ENCODE peak calls at places on chromosomes 2 and 18, in six cellular contexts. U is spleen, T is ascending aorta, L is astrocyte, R is hepatocyte, E is MM.1S. W is an unnamed sample. For H3K4me1 and H3K27me3, the result is how much of the 10 kb centered on the place peaks cover.

GRCh38 chr2:134819334-134819733 is 19.1 kb upstream of the ACMSD start:
- DNase-seq in U (no peak), T (no peak), L (peak), R (no peak), E (no peak), W (no peak)

GRCh38 chr2:25168256-25169072 is at the start of gene POMC:
- DNase-seq in U (peak), T (no peak), L (peak), R (peak), E (no peak), W (no peak)

GRCh38 chr2:9110893-9111569 is 95.6 kb upstream of the ASAP2 start:
- DNase-seq in U (no peak), T (no peak), L (peak), R (no peak), E (no peak), W (no peak)

GRCh38 chr18:78632111-78632541 is 347.5 kb upstream of the SALL3 start:
- DNase-seq in U (no peak), T (no peak), L (peak), R (no peak), E (no peak), W (no peak)

GRCh38 chr18:23354625-23355024 is 98.5 kb upstream of the RIOK3 start:
- DNase-seq in U (no peak), T (no peak), L (peak), R (peak), E (no peak), W (no peak)

GRCh38 chr2:12533337-12533736 is 183.4 kb upstream of the TRIB2 start:
- DNase-seq in U (no peak), T (no peak), L (no peak), R (no peak), E (no peak), W (no peak)

GRCh38 chr2:54456526-54457325 is 599 bp downstream of the SPTBN1 start:
- DNase-seq in U (peak), T (no peak), L (peak), R (peak), E (peak), W (no peak)

GRCh38 chr2:72851333-72851732 is 25.5 kb upstream of the EXOC6B start:
- DNase-seq in U (no peak), T (no peak), L (no peak), R (no peak), E (no peak), W (no peak)

GRCh38 chr2:176136375-176137248 is 7.1 kb downstream of the HOXD8 start:
- DNase-seq in U (peak), T (peak), L (no peak), R (peak), E (no peak), W (no peak)

GRCh38 chr18:37270046-37270665 is 295.4 kb downstream of the CELF4 start:
- DNase-seq in U (no peak), T (no peak), L (peak), R (peak), E (peak), W (no peak)

GRCh38 chr2:109331864-109332848 is 203.2 kb downstream of the SH3RF3 start:
- DNase-seq in U (peak), T (peak), L (peak), R (peak), E (peak), W (peak)

GRCh38 chr2:120863661-120864320 is 128.1 kb downstream of the GLI2 start:
- DNase-seq in U (peak), T (no peak), L (peak), R (peak), E (no peak), W (no peak)

GRCh38 chr2:37881397-37881796 is 43.7 kb upstream of the RMDN2 start:
- DNase-seq in U (no peak), T (no peak), L (no peak), R (peak), E (no peak), W (no peak)

GRCh38 chr2:223230352-223230751 is 178.4 kb downstream of the KCNE4 start:
- DNase-seq in U (no peak), T (no peak), L (no peak), R (no peak), E (no peak), W (no peak)

GRCh38 chr2:217069263-217070042 is 209.6 kb upstream of the TNP1 start:
- DNase-seq in U (no peak), T (no peak), L (no peak), R (no peak), E (no peak), W (no peak)

GRCh38 chr2:152762202-152762601 is 43.8 kb downstream of the ARL6IP6 start:
- DNase-seq in U (no peak), T (no peak), L (peak), R (peak), E (no peak), W (no peak)

GRCh38 chr18:55998071-55998522 is 410.1 kb upstream of the TCF4 start:
- DNase-seq in U (no peak), T (no peak), L (peak), R (peak), E (peak), W (no peak)

GRCh38 chr2:158232476-158232875 is 130.8 kb downstream of the UPP2 start:
- DNase-seq in U (no peak), T (no peak), L (peak), R (peak), E (no peak), W (no peak)

GRCh38 chr2:43885233-43885632 is 46.5 kb downstream of the ABCG8 start:
- DNase-seq in U (no peak), T (no peak), L (no peak), R (no peak), E (no peak), W (no peak)

GRCh38 chr2:240459401-240460242 is 24.2 kb downstream of the GPC1 start:
- DNase-seq in U (peak), T (peak), L (no peak), R (peak), E (no peak), W (no peak)

GRCh38 chr2:203871371-203871983 is 3.9 kb downstream of the CTLA4 start:
- DNase-seq in U (no peak), T (no peak), L (no peak), R (no peak), E (peak), W (no peak)

GRCh38 chr2:127093648-127094210 is 13.2 kb downstream of the BIN1 start:
- DNase-seq in U (peak), T (no peak), L (no peak), R (no peak), E (no peak), W (no peak)

GRCh38 chr18:76483780-76484179 is 11.3 kb downstream of the ZNF516 start:
- DNase-seq in U (no peak), T (no peak), L (no peak), R (peak), E (no peak), W (no peak)

GRCh38 chr2:99682280-99683060 is 192.7 kb upstream of the REV1 start:
- DNase-seq in U (no peak), T (no peak), L (peak), R (no peak), E (no peak), W (no peak)

GRCh38 chr2:68352651-68353386 is 12.3 kb upstream of the PLEK start:
- DNase-seq in U (no peak), T (no peak), L (no peak), R (no peak), E (no peak), W (no peak)

GRCh38 chr18:57004366-57005121 is 142.3 kb upstream of the BOD1L2 start:
- DNase-seq in U (no peak), T (no peak), L (peak), R (peak), E (peak), W (no peak)

GRCh38 chr18:13618760-13619438 is 107.5 kb downstream of the FAM210A start:
- DNase-seq in U (peak), T (no peak), L (no peak), R (no peak), E (no peak), W (no peak)

GRCh38 chr18:67783215-67783946 is 266.9 kb upstream of the DSEL start:
- DNase-seq in U (no peak), T (no peak), L (peak), R (no peak), E (no peak), W (no peak)

GRCh38 chr2:229096667-229097066 is 174.4 kb downstream of the PID1 start:
- DNase-seq in U (no peak), T (no peak), L (no peak), R (no peak), E (no peak), W (no peak)

GRCh38 chr2:120253021-120253882 is 600 bp downstream of the RALB start:
- DNase-seq in U (peak), T (peak), L (peak), R (peak), E (no peak), W (peak)

GRCh38 chr18:68262697-68263293 is 452.1 kb downstream of the TMX3 start:
- DNase-seq in U (no peak), T (no peak), L (peak), R (no peak), E (no peak), W (no peak)

GRCh38 chr2:130380096-130380934 is 24.5 kb downstream of the PTPN18 start:
- DNase-seq in U (no peak), T (peak), L (no peak), R (no peak), E (no peak), W (no peak)

GRCh38 chr2:74441111-74441689 is 537 bp downstream of the RTKN start:
- DNase-seq in U (peak), T (no peak), L (no peak), R (no peak), E (no peak), W (no peak)

GRCh38 chr2:55010915-55011314 is 39.3 kb downstream of the RTN4 start:
- DNase-seq in U (no peak), T (no peak), L (no peak), R (peak), E (peak), W (no peak)

GRCh38 chr2:28276076-28276618 is 116.5 kb upstream of the FOSL2 start:
- DNase-seq in U (no peak), T (peak), L (peak), R (peak), E (no peak), W (no peak)

GRCh38 chr2:28271914-28272240 is 120.8 kb upstream of the FOSL2 start:
- DNase-seq in U (no peak), T (no peak), L (peak), R (no peak), E (no peak), W (no peak)

GRCh38 chr2:28274911-28275685 is 117.6 kb upstream of the FOSL2 start:
- DNase-seq in U (no peak), T (peak), L (peak), R (peak), E (no peak), W (no peak)

GRCh38 chr2:28271231-28271913 is 121.3 kb upstream of the FOSL2 start:
- DNase-seq in U (no peak), T (no peak), L (no peak), R (no peak), E (peak), W (no peak)

DNA sequence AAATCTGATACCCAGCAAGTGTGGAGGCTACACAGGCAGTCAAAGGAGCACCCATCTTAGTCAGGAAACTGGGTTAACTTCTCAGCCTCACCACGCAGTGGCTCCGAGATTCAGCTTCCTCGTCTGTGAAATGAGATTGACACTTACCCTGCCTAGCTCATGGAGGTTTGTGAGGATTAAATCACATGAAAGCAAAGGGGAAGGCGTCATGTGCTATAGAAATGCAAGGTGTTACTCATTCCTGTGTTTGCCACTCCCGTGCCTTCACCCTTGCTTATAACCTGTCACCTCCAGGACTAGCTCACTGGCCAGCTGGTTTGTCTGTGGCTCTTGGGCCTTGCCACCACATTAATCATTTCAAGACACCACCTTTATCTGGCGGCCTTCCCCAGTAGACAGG is 118.9 kb upstream of the FOSL2 start:
- DNase-seq in U (no peak), T (no peak), L (no peak), R (no peak), E (no peak), W (no peak)
- H3K4me1 ChIP-seq in U (under half), T (under half), L (half or more), R (under half), E (under half), W (under half)

GRCh38 chr18:10453885-10454772 is at the start of gene APCDD1:
- DNase-seq in U (no peak), T (peak), L (no peak), R (peak), E (no peak), W (no peak)

GRCh38 chr18:10450986-10451385 is 3.4 kb upstream of the APCDD1 start:
- DNase-seq in U (no peak), T (no peak), L (no peak), R (no peak), E (no peak), W (no peak)

GRCh38 chr18:10455726-10456453 is 1.5 kb downstream of the APCDD1 start:
- DNase-seq in U (no peak), T (no peak), L (no peak), R (peak), E (no peak), W (no peak)

GRCh38 chr18:10454800-10455550 is 540 bp downstream of the APCDD1 start:
- DNase-seq in U (no peak), T (no peak), L (no peak), R (peak), E (peak), W (no peak)

GRCh38 chr18:10453261-10453884 is 1.1 kb upstream of the APCDD1 start:
- DNase-seq in U (no peak), T (no peak), L (no peak), R (no peak), E (no peak), W (no peak)
- H3K27me3 ChIP-seq in U (under half), T (under half), L (under half), R (under half), E (under half), W (under half)

GRCh38 chr2:27135471-27135955 is 1.1 kb upstream of the PREB start:
- DNase-seq in U (no peak), T (no peak), L (no peak), R (no peak), E (no peak), W (no peak)

GRCh38 chr2:27136751-27137150 is 2.3 kb upstream of the PREB start:
- DNase-seq in U (no peak), T (no peak), L (no peak), R (no peak), E (no peak), W (no peak)

GRCh38 chr2:27134781-27135470 is 490 bp upstream of the PREB start:
- DNase-seq in U (no peak), T (no peak), L (no peak), R (no peak), E (no peak), W (no peak)

GRCh38 chr2:27133195-27133875 is 1.1 kb downstream of the PREB start:
- DNase-seq in U (no peak), T (no peak), L (no peak), R (no peak), E (peak), W (no peak)

GRCh38 chr2:27133905-27134780 is at the start of gene PREB:
- DNase-seq in U (peak), T (peak), L (peak), R (peak), E (peak), W (peak)
- TF ChIP-seq CTCF in U (no peak), T (no peak), L (peak), R (peak), E (peak), W (no peak)

GRCh38 chr2:238835726-238836301 is 12.1 kb upstream of the TWIST2 start:
- DNase-seq in U (no peak), T (no peak), L (no peak), R (no peak), E (no peak), W (no peak)
- H3K4me1 ChIP-seq in U (under half), T (under half), L (under half), R (under half), E (under half), W (under half)

GRCh38 chr18:5628512-5629255 is 84.9 kb upstream of the EPB41L3 start:
- DNase-seq in U (peak), T (peak), L (peak), R (peak), E (peak), W (no peak)

GRCh38 chr18:5630057-5630765 is 86.4 kb upstream of the EPB41L3 start:
- DNase-seq in U (peak), T (peak), L (no peak), R (peak), E (peak), W (no peak)

GRCh38 chr18:5630766-5631413 is 87.1 kb upstream of the EPB41L3 start:
- DNase-seq in U (no peak), T (no peak), L (peak), R (no peak), E (no peak), W (no peak)

GRCh38 chr18:5627756-5628511 is 84.1 kb upstream of the EPB41L3 start:
- DNase-seq in U (no peak), T (no peak), L (no peak), R (peak), E (no peak), W (no peak)

DNA sequence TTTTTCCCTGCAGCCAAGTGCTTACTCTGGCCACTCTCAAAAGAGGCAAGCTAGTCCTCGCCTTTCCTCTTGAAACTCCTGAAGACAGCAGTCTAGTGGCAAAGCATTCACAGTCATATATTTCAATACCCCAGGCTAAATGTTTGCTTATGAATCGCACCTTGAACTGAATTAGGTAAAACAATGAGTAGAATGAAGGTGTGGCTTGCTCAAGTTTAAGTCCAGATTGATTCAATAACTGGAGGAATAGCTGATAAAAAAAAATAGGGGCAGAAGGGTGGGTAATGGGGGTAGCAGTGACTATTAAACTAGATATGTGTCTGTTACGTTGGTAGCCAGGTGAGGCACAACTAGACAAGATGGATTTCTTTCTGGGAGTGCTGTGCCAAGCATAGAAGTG is 88.2 kb upstream of the EPB41L3 start:
- DNase-seq in U (no peak), T (no peak), L (no peak), R (no peak), E (no peak), W (no peak)
- H3K27me3 ChIP-seq in U (under half), T (under half), L (under half), R (under half), E (under half), W (half or more)

W was measured in esophagus squamous epithelium.